ENCODE peak calls at places on chromosomes 3 and 15, in four cellular contexts. J is mammary epithelial cell, I is neuronal stem cell, A is adrenal gland. Z is an unnamed sample.

GRCh38 chr3:60294181-60294580 is 957.1 kb downstream of the FHIT start:
- DNase-seq in J (no peak), I (no peak), A (no peak), Z (no peak)

GRCh38 chr3:127217594-127218456 is 24.9 kb downstream of the PRR23E start:
- DNase-seq in J (peak; percentile 65), I (no peak), A (no peak), Z (no peak)

GRCh38 chr3:99971761-99972160 is 142.5 kb downstream of the FILIP1L start:
- DNase-seq in J (peak; percentile 28), I (no peak), A (no peak), Z (no peak)

GRCh38 chr3:131036200-131036816 is 9.6 kb downstream of the NEK11 start:
- DNase-seq in J (peak; percentile 58), I (no peak), A (peak; percentile 33), Z (no peak)

GRCh38 chr15:64032327-64032726 is 14.0 kb downstream of the DAPK2 start:
- DNase-seq in J (no peak), I (no peak), A (no peak), Z (no peak)

GRCh38 chr3:11310258-11310657 is 38.1 kb downstream of the ATG7 start:
- DNase-seq in J (no peak), I (no peak), A (no peak), Z (no peak)

GRCh38 chr15:39194431-39194830 is 386.4 kb upstream of the THBS1 start:
- DNase-seq in J (no peak), I (no peak), A (no peak), Z (no peak)

GRCh38 chr3:187684880-187685279 is 14.7 kb upstream of the SST start:
- DNase-seq in J (peak; percentile 14), I (no peak), A (no peak), Z (no peak)

GRCh38 chr3:159929181-159929893 is 59.3 kb upstream of the IL12A start:
- DNase-seq in J (peak; percentile 50), I (no peak), A (no peak), Z (no peak)

GRCh38 chr3:3552741-3553140 is 246.5 kb upstream of the LRRN1 start:
- DNase-seq in J (peak; percentile 3), I (no peak), A (no peak), Z (no peak)

GRCh38 chr3:71509024-71509423 is 74.5 kb downstream of the FOXP1 start:
- DNase-seq in J (no peak), I (no peak), A (no peak), Z (no peak)

GRCh38 chr3:49747792-49748480 is 24.2 kb upstream of the GMPPB start:
- DNase-seq in J (peak; percentile 67), I (no peak), A (no peak), Z (no peak)

GRCh38 chr3:13877911-13878710 is 1.8 kb downstream of the WNT7A start:
- DNase-seq in J (no peak), I (peak; percentile 6), A (no peak), Z (no peak)

GRCh38 chr3:25725810-25726209 is 57.4 kb downstream of the NGLY1 start:
- DNase-seq in J (no peak), I (no peak), A (no peak), Z (no peak)

GRCh38 chr3:40450438-40450837 is 6.7 kb upstream of the RPL14 start:
- DNase-seq in J (no peak), I (no peak), A (no peak), Z (no peak)

GRCh38 chr3:128714887-128715496 is 11.0 kb upstream of the RAB7A start:
- DNase-seq in J (no peak), I (no peak), A (no peak), Z (no peak)

GRCh38 chr3:12336099-12336498 is 47.2 kb downstream of the PPARG start:
- DNase-seq in J (no peak), I (no peak), A (no peak), Z (no peak)

GRCh38 chr15:101054116-101054515 is 135.0 kb downstream of the LRRK1 start:
- DNase-seq in J (no peak), I (no peak), A (no peak), Z (peak; percentile 22)

GRCh38 chr3:27943106-27943505 is 221.0 kb upstream of the EOMES start:
- DNase-seq in J (peak; percentile 20), I (no peak), A (no peak), Z (no peak)

GRCh38 chr15:20346082-20346805 is 195.4 kb downstream of the GOLGA6L6 start:
- DNase-seq in J (peak; percentile 11), I (no peak), A (no peak), Z (no peak)
- H3K9me3 ChIP-seq in J (peaks cover 30% of the 10 kb centered on the region), I (peaks cover 32% of the 10 kb centered on the region), A (no peaks in the 10 kb centered on the region), Z (peaks cover 12% of the 10 kb centered on the region)

GRCh38 chr15:74775132-74775562 is 6.7 kb upstream of the CSK start:
- DNase-seq in J (no peak), I (no peak), A (no peak), Z (no peak)
- H3K4me1 ChIP-seq in J (peaks cover 4% of the 10 kb centered on the region), I (peaks cover 24% of the 10 kb centered on the region), A (no peaks in the 10 kb centered on the region), Z (no peaks in the 10 kb centered on the region)

GRCh38 chr15:73361331-73361730 is 7.4 kb downstream of the HCN4 start:
- DNase-seq in J (no peak), I (no peak), A (no peak), Z (no peak)
- H3K9me3 ChIP-seq in J (no peaks in the 10 kb centered on the region), I (no peaks in the 10 kb centered on the region), A (no peaks in the 10 kb centered on the region), Z (no peaks in the 10 kb centered on the region)

GRCh38 chr15:67072442-67072841 is 7.0 kb downstream of the SMAD3 start:
- DNase-seq in J (no peak), I (no peak), A (no peak), Z (no peak)

GRCh38 chr15:67074886-67075229 is 9.5 kb downstream of the SMAD3 start:
- DNase-seq in J (no peak), I (no peak), A (no peak), Z (no peak)

GRCh38 chr15:67070892-67071664 is 5.7 kb downstream of the SMAD3 start:
- DNase-seq in J (peak; percentile 44), I (no peak), A (no peak), Z (no peak)

GRCh38 chr15:67070150-67070549 is 4.7 kb downstream of the SMAD3 start:
- DNase-seq in J (peak; percentile 55), I (no peak), A (no peak), Z (no peak)

GRCh38 chr15:67072951-67073350 is 7.5 kb downstream of the SMAD3 start:
- DNase-seq in J (no peak), I (no peak), A (no peak), Z (no peak)
- H3K4me1 ChIP-seq in J (peaks cover 50% of the 10 kb centered on the region), I (peaks cover 24% of the 10 kb centered on the region), A (peaks cover 2% of the 10 kb centered on the region), Z (peaks cover 71% of the 10 kb centered on the region)

GRCh38 chr15:74843891-74844299 is 939 bp upstream of the ULK3 start:
- DNase-seq in J (no peak), I (no peak), A (no peak), Z (no peak)

GRCh38 chr15:74840851-74841760 is 1.9 kb downstream of the ULK3 start:
- DNase-seq in J (no peak), I (no peak), A (no peak), Z (no peak)

GRCh38 chr15:74841761-74842385 is 1.1 kb downstream of the ULK3 start:
- DNase-seq in J (no peak), I (no peak), A (no peak), Z (no peak)

GRCh38 chr15:74843445-74843828 is 481 bp upstream of the ULK3 start:
- DNase-seq in J (no peak), I (no peak), A (no peak), Z (no peak)

GRCh38 chr15:74842581-74843444 is at the start of gene ULK3:
- DNase-seq in J (peak; percentile 82), I (peak; percentile 87), A (peak; percentile 92), Z (peak; percentile 95)
- H3K9me3 ChIP-seq in J (no peaks in the 10 kb centered on the region), I (no peaks in the 10 kb centered on the region), A (no peaks in the 10 kb centered on the region), Z (no peaks in the 10 kb centered on the region)

DNA sequence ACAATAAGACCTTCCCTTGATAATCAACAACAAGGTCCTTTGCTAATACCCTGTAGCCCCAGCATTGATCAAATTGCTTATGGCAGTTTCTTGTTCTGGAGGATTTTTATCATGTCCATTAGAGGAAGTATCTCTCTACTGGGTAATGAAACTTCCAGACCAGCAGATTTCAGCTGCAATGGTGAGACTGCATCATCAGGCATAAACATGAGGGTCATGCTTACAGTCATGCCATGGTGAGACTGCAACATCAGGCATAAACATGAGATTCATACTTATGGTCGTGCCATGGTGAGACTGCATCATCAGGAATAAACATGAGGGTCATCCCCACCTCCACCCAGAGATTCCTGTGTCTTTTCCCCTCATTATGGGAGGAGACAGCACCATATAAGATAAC is 129.0 kb upstream of the LIPC start:
- DNase-seq in J (no peak), I (no peak), A (no peak), Z (no peak)
- H3K4me1 ChIP-seq in J (peaks cover 10% of the 10 kb centered on the region), I (peaks cover 15% of the 10 kb centered on the region), A (no peaks in the 10 kb centered on the region), Z (no peaks in the 10 kb centered on the region)